ENCODE peak calls at places on chromosomes 3 and 15, in eight cellular contexts. One of them, this sample, is unnamed.

GRCh38 chr15:88749699-88750098 is 53.5 kb upstream of the ACAN start:
- DNase-seq in mucosa of gallbladder: no peak
- DNase-seq in endothelial cell: no peak
- DNase-seq in skeletal muscle cell: no peak
- DNase-seq in neural crest cell: no peak
- DNase-seq in amniotic stem cell: no peak
- DNase-seq in T-helper 9 cell: no peak
- DNase-seq in lower leg skin: no peak
- DNase-seq in this sample: no peak

GRCh38 chr15:33448151-33448550 is 137.4 kb downstream of the RYR3 start:
- DNase-seq in endothelial cell: no peak
- DNase-seq in lower leg skin: no peak
- DNase-seq in T-helper 9 cell: no peak
- DNase-seq in amniotic stem cell: no peak
- DNase-seq in mucosa of gallbladder: no peak
- DNase-seq in skeletal muscle cell: no peak
- DNase-seq in neural crest cell: no peak
- DNase-seq in this sample: no peak

GRCh38 chr15:56460947-56461346 is 4.0 kb downstream of the MNS1 start:
- DNase-seq in endothelial cell: no peak
- DNase-seq in amniotic stem cell: no peak
- DNase-seq in T-helper 9 cell: no peak
- DNase-seq in neural crest cell: no peak
- DNase-seq in mucosa of gallbladder: no peak
- DNase-seq in lower leg skin: no peak
- DNase-seq in skeletal muscle cell: no peak
- DNase-seq in this sample: no peak

GRCh38 chr3:112486811-112487505 is 12.3 kb downstream of the BTLA start:
- DNase-seq in endothelial cell: no peak
- DNase-seq in neural crest cell: no peak
- DNase-seq in skeletal muscle cell: no peak
- DNase-seq in amniotic stem cell: no peak
- DNase-seq in mucosa of gallbladder: no peak
- DNase-seq in T-helper 9 cell: no peak
- DNase-seq in lower leg skin: no peak
- DNase-seq in this sample: no peak

GRCh38 chr3:14300721-14301377 is 101.6 kb upstream of the SLC6A6 start:
- DNase-seq in skeletal muscle cell: no peak
- DNase-seq in T-helper 9 cell: no peak
- DNase-seq in amniotic stem cell: no peak
- DNase-seq in neural crest cell: no peak
- DNase-seq in lower leg skin: no peak
- DNase-seq in mucosa of gallbladder: peak
- DNase-seq in endothelial cell: no peak
- DNase-seq in this sample: no peak

GRCh38 chr15:29682781-29683180 is 139.5 kb downstream of the TJP1 start:
- DNase-seq in mucosa of gallbladder: no peak
- DNase-seq in endothelial cell: no peak
- DNase-seq in neural crest cell: no peak
- DNase-seq in skeletal muscle cell: no peak
- DNase-seq in amniotic stem cell: no peak
- DNase-seq in T-helper 9 cell: no peak
- DNase-seq in lower leg skin: no peak
- DNase-seq in this sample: no peak

GRCh38 chr15:82914396-82914795 is 38.1 kb downstream of the HOMER2 start:
- DNase-seq in T-helper 9 cell: no peak
- DNase-seq in neural crest cell: no peak
- DNase-seq in skeletal muscle cell: no peak
- DNase-seq in lower leg skin: no peak
- DNase-seq in amniotic stem cell: no peak
- DNase-seq in mucosa of gallbladder: no peak
- DNase-seq in endothelial cell: no peak
- DNase-seq in this sample: no peak

GRCh38 chr3:65829228-65829627 is 209.5 kb downstream of the MAGI1 start:
- DNase-seq in T-helper 9 cell: no peak
- DNase-seq in endothelial cell: no peak
- DNase-seq in skeletal muscle cell: no peak
- DNase-seq in amniotic stem cell: no peak
- DNase-seq in mucosa of gallbladder: no peak
- DNase-seq in lower leg skin: no peak
- DNase-seq in neural crest cell: no peak
- DNase-seq in this sample: no peak

GRCh38 chr3:46844397-46844796 is 18.8 kb downstream of the MYL3 start:
- DNase-seq in T-helper 9 cell: no peak
- DNase-seq in neural crest cell: no peak
- DNase-seq in amniotic stem cell: no peak
- DNase-seq in endothelial cell: no peak
- DNase-seq in lower leg skin: no peak
- DNase-seq in mucosa of gallbladder: no peak
- DNase-seq in skeletal muscle cell: no peak
- DNase-seq in this sample: no peak

GRCh38 chr15:52236015-52236414 is 44.8 kb upstream of the GNB5 start:
- DNase-seq in endothelial cell: no peak
- DNase-seq in T-helper 9 cell: no peak
- DNase-seq in mucosa of gallbladder: no peak
- DNase-seq in skeletal muscle cell: no peak
- DNase-seq in neural crest cell: no peak
- DNase-seq in lower leg skin: no peak
- DNase-seq in amniotic stem cell: no peak
- DNase-seq in this sample: no peak

GRCh38 chr15:57028176-57028575 is 109.7 kb downstream of the TCF12 start:
- DNase-seq in skeletal muscle cell: no peak
- DNase-seq in lower leg skin: no peak
- DNase-seq in mucosa of gallbladder: no peak
- DNase-seq in endothelial cell: no peak
- DNase-seq in amniotic stem cell: no peak
- DNase-seq in neural crest cell: no peak
- DNase-seq in T-helper 9 cell: no peak
- DNase-seq in this sample: no peak

GRCh38 chr15:55282284-55282833 is 7.3 kb downstream of the RAB27A start:
- DNase-seq in neural crest cell: no peak
- DNase-seq in mucosa of gallbladder: no peak
- DNase-seq in endothelial cell: no peak
- DNase-seq in lower leg skin: no peak
- DNase-seq in skeletal muscle cell: no peak
- DNase-seq in amniotic stem cell: peak
- DNase-seq in T-helper 9 cell: no peak
- DNase-seq in this sample: peak

GRCh38 chr3:38651153-38651789 is 1.8 kb upstream of the SCN5A start:
- DNase-seq in amniotic stem cell: no peak
- DNase-seq in endothelial cell: peak
- DNase-seq in skeletal muscle cell: no peak
- DNase-seq in mucosa of gallbladder: peak
- DNase-seq in neural crest cell: peak
- DNase-seq in T-helper 9 cell: peak
- DNase-seq in lower leg skin: peak
- DNase-seq in this sample: no peak

GRCh38 chr15:65940618-65940909 is 71.3 kb downstream of the RAB11A start:
- DNase-seq in lower leg skin: no peak
- DNase-seq in endothelial cell: no peak
- DNase-seq in neural crest cell: no peak
- DNase-seq in amniotic stem cell: no peak
- DNase-seq in mucosa of gallbladder: no peak
- DNase-seq in skeletal muscle cell: no peak
- DNase-seq in T-helper 9 cell: no peak
- DNase-seq in this sample: no peak

GRCh38 chr15:90451215-90451850 is 63.3 kb downstream of the IQGAP1 start:
- DNase-seq in lower leg skin: no peak
- DNase-seq in mucosa of gallbladder: no peak
- DNase-seq in T-helper 9 cell: no peak
- DNase-seq in endothelial cell: no peak
- DNase-seq in amniotic stem cell: no peak
- DNase-seq in neural crest cell: no peak
- DNase-seq in skeletal muscle cell: peak
- DNase-seq in this sample: peak

GRCh38 chr3:106824856-106825255 is 552.4 kb upstream of the CCDC54 start:
- DNase-seq in mucosa of gallbladder: peak
- DNase-seq in amniotic stem cell: no peak
- DNase-seq in T-helper 9 cell: no peak
- DNase-seq in lower leg skin: no peak
- DNase-seq in neural crest cell: no peak
- DNase-seq in skeletal muscle cell: no peak
- DNase-seq in endothelial cell: peak
- DNase-seq in this sample: peak

GRCh38 chr3:177553586-177553985 is 356.3 kb upstream of the TBL1XR1 start:
- DNase-seq in mucosa of gallbladder: no peak
- DNase-seq in skeletal muscle cell: no peak
- DNase-seq in neural crest cell: no peak
- DNase-seq in lower leg skin: no peak
- DNase-seq in T-helper 9 cell: no peak
- DNase-seq in endothelial cell: no peak
- DNase-seq in amniotic stem cell: no peak
- DNase-seq in this sample: no peak

GRCh38 chr3:129016366-129016724 is 15.2 kb downstream of the EFCC1 start:
- DNase-seq in neural crest cell: no peak
- DNase-seq in skeletal muscle cell: no peak
- DNase-seq in lower leg skin: no peak
- DNase-seq in T-helper 9 cell: peak
- DNase-seq in mucosa of gallbladder: no peak
- DNase-seq in amniotic stem cell: no peak
- DNase-seq in endothelial cell: no peak
- DNase-seq in this sample: no peak

GRCh38 chr3:61890167-61890566 is 328.8 kb downstream of the PTPRG start:
- DNase-seq in lower leg skin: no peak
- DNase-seq in endothelial cell: no peak
- DNase-seq in mucosa of gallbladder: no peak
- DNase-seq in amniotic stem cell: no peak
- DNase-seq in neural crest cell: no peak
- DNase-seq in skeletal muscle cell: no peak
- DNase-seq in T-helper 9 cell: no peak
- DNase-seq in this sample: no peak

GRCh38 chr3:9205345-9206143 is 43.9 kb downstream of the SRGAP3 start:
- DNase-seq in neural crest cell: no peak
- DNase-seq in amniotic stem cell: no peak
- DNase-seq in skeletal muscle cell: no peak
- DNase-seq in endothelial cell: no peak
- DNase-seq in mucosa of gallbladder: no peak
- DNase-seq in lower leg skin: peak
- DNase-seq in T-helper 9 cell: no peak
- DNase-seq in this sample: no peak

GRCh38 chr15:64681424-64682024 is 93.9 kb downstream of the RBPMS2 start:
- DNase-seq in neural crest cell: peak
- DNase-seq in skeletal muscle cell: no peak
- DNase-seq in mucosa of gallbladder: peak
- DNase-seq in T-helper 9 cell: no peak
- DNase-seq in lower leg skin: peak
- DNase-seq in amniotic stem cell: no peak
- DNase-seq in endothelial cell: peak
- DNase-seq in this sample: no peak

GRCh38 chr15:41794081-41794480 is 19.8 kb downstream of the MAPKBP1 start:
- DNase-seq in lower leg skin: no peak
- DNase-seq in mucosa of gallbladder: no peak
- DNase-seq in neural crest cell: no peak
- DNase-seq in amniotic stem cell: peak
- DNase-seq in T-helper 9 cell: no peak
- DNase-seq in endothelial cell: no peak
- DNase-seq in skeletal muscle cell: no peak
- DNase-seq in this sample: peak

GRCh38 chr3:188220988-188221818 is 67.2 kb downstream of the LPP start:
- DNase-seq in neural crest cell: no peak
- DNase-seq in T-helper 9 cell: no peak
- DNase-seq in mucosa of gallbladder: no peak
- DNase-seq in endothelial cell: no peak
- DNase-seq in amniotic stem cell: no peak
- DNase-seq in lower leg skin: peak
- DNase-seq in skeletal muscle cell: peak
- DNase-seq in this sample: no peak

GRCh38 chr3:129665024-129665768 is 58.7 kb upstream of the PLXND1 start:
- DNase-seq in amniotic stem cell: no peak
- DNase-seq in skeletal muscle cell: peak
- DNase-seq in neural crest cell: no peak
- DNase-seq in mucosa of gallbladder: no peak
- DNase-seq in endothelial cell: no peak
- DNase-seq in T-helper 9 cell: no peak
- DNase-seq in lower leg skin: no peak
- DNase-seq in this sample: peak

GRCh38 chr3:14537590-14538450 is 2.3 kb downstream of the GRIP2 start:
- DNase-seq in amniotic stem cell: no peak
- DNase-seq in mucosa of gallbladder: no peak
- DNase-seq in skeletal muscle cell: no peak
- DNase-seq in endothelial cell: peak
- DNase-seq in T-helper 9 cell: no peak
- DNase-seq in neural crest cell: peak
- DNase-seq in lower leg skin: no peak
- DNase-seq in this sample: no peak

GRCh38 chr3:197428117-197428761 is 127.5 kb downstream of the BDH1 start:
- DNase-seq in lower leg skin: peak
- DNase-seq in T-helper 9 cell: no peak
- DNase-seq in endothelial cell: no peak
- DNase-seq in mucosa of gallbladder: peak
- DNase-seq in amniotic stem cell: no peak
- DNase-seq in neural crest cell: no peak
- DNase-seq in skeletal muscle cell: peak
- DNase-seq in this sample: peak

GRCh38 chr3:52333869-52334557 is 17.9 kb downstream of the DNAH1 start:
- DNase-seq in lower leg skin: no peak
- DNase-seq in T-helper 9 cell: no peak
- DNase-seq in amniotic stem cell: no peak
- DNase-seq in endothelial cell: no peak
- DNase-seq in mucosa of gallbladder: no peak
- DNase-seq in neural crest cell: no peak
- DNase-seq in skeletal muscle cell: no peak
- DNase-seq in this sample: no peak

GRCh38 chr3:49727154-49727923 is 3.6 kb upstream of the GMPPB start:
- DNase-seq in skeletal muscle cell: no peak
- DNase-seq in mucosa of gallbladder: no peak
- DNase-seq in amniotic stem cell: no peak
- DNase-seq in endothelial cell: no peak
- DNase-seq in neural crest cell: no peak
- DNase-seq in lower leg skin: peak
- DNase-seq in T-helper 9 cell: no peak
- DNase-seq in this sample: no peak

GRCh38 chr3:5017953-5018531 is 38.8 kb downstream of the BHLHE40 start:
- DNase-seq in mucosa of gallbladder: peak
- DNase-seq in T-helper 9 cell: no peak
- DNase-seq in amniotic stem cell: no peak
- DNase-seq in neural crest cell: no peak
- DNase-seq in skeletal muscle cell: no peak
- DNase-seq in lower leg skin: peak
- DNase-seq in endothelial cell: no peak
- DNase-seq in this sample: no peak

GRCh38 chr3:60953406-60953805 is 297.8 kb downstream of the FHIT start:
- DNase-seq in amniotic stem cell: no peak
- DNase-seq in T-helper 9 cell: no peak
- DNase-seq in endothelial cell: no peak
- DNase-seq in lower leg skin: no peak
- DNase-seq in neural crest cell: no peak
- DNase-seq in skeletal muscle cell: peak
- DNase-seq in mucosa of gallbladder: no peak
- DNase-seq in this sample: peak

GRCh38 chr3:194802125-194802433 is 116.4 kb downstream of the FAM43A start:
- DNase-seq in T-helper 9 cell: no peak
- DNase-seq in neural crest cell: no peak
- DNase-seq in lower leg skin: peak
- DNase-seq in mucosa of gallbladder: no peak
- DNase-seq in amniotic stem cell: no peak
- DNase-seq in skeletal muscle cell: no peak
- DNase-seq in endothelial cell: no peak
- DNase-seq in this sample: no peak